ENCODE peak calls at places on chromosomes 1 and 21, in six cellular contexts. One of them, this sample, is unnamed.
A peak's percentile ranks its signal among the peaks of the same experiment; 100 is the strongest.

GRCh38 chr1:180532854-180533253 is 25.9 kb upstream of the OVAAL start:
- DNase-seq in ovary: no peak
- DNase-seq in MCF 10A: no peak
- DNase-seq in fibroblast of lung: no peak
- DNase-seq in coronary artery: no peak
- DNase-seq in GM12865: no peak
- DNase-seq in this sample: no peak

GRCh38 chr1:186236921-186237320 is 138.1 kb downstream of the TPR start:
- DNase-seq in ovary: no peak
- DNase-seq in MCF 10A: peak; percentile 96
- DNase-seq in fibroblast of lung: peak; percentile 96
- DNase-seq in coronary artery: no peak
- DNase-seq in GM12865: no peak
- DNase-seq in this sample: no peak

GRCh38 chr1:47678464-47678980 is 240.7 kb downstream of the FOXD2 start:
- DNase-seq in ovary: no peak
- DNase-seq in MCF 10A: no peak
- DNase-seq in fibroblast of lung: no peak
- DNase-seq in coronary artery: peak; percentile 31
- DNase-seq in GM12865: no peak
- DNase-seq in this sample: no peak

GRCh38 chr21:45818904-45819285 is 162.7 kb upstream of the COL6A1 start:
- DNase-seq in ovary: no peak
- DNase-seq in MCF 10A: peak; percentile 80
- DNase-seq in fibroblast of lung: peak; percentile 86
- DNase-seq in coronary artery: no peak
- DNase-seq in GM12865: peak; percentile 72
- DNase-seq in this sample: peak; percentile 90

GRCh38 chr1:206814716-206815341 is 42.5 kb upstream of the IL10 start:
- DNase-seq in ovary: no peak
- DNase-seq in MCF 10A: peak; percentile 54
- DNase-seq in fibroblast of lung: peak; percentile 72
- DNase-seq in coronary artery: no peak
- DNase-seq in GM12865: peak; percentile 27
- DNase-seq in this sample: no peak

GRCh38 chr1:238340989-238341388 is 450.3 kb upstream of the ZP4 start:
- DNase-seq in ovary: no peak
- DNase-seq in MCF 10A: no peak
- DNase-seq in fibroblast of lung: peak; percentile 70
- DNase-seq in coronary artery: no peak
- DNase-seq in GM12865: no peak
- DNase-seq in this sample: no peak

GRCh38 chr1:152565115-152565514 is 1.5 kb downstream of the LCE3E start:
- DNase-seq in ovary: no peak
- DNase-seq in MCF 10A: no peak
- DNase-seq in fibroblast of lung: no peak
- DNase-seq in coronary artery: no peak
- DNase-seq in GM12865: peak; percentile 16
- DNase-seq in this sample: no peak

GRCh38 chr1:225825606-225826005 is 15.7 kb downstream of the EPHX1 start:
- DNase-seq in ovary: no peak
- DNase-seq in MCF 10A: no peak
- DNase-seq in fibroblast of lung: no peak
- DNase-seq in coronary artery: no peak
- DNase-seq in GM12865: no peak
- DNase-seq in this sample: no peak

GRCh38 chr21:45630876-45631275 is 12.6 kb upstream of the PCBP3 start:
- DNase-seq in ovary: peak; percentile 8
- DNase-seq in MCF 10A: no peak
- DNase-seq in fibroblast of lung: no peak
- DNase-seq in coronary artery: peak; percentile 16
- DNase-seq in GM12865: no peak
- DNase-seq in this sample: no peak

GRCh38 chr1:100523038-100523649 is 14.8 kb upstream of the GPR88 start:
- DNase-seq in ovary: no peak
- DNase-seq in MCF 10A: no peak
- DNase-seq in fibroblast of lung: no peak
- DNase-seq in coronary artery: no peak
- DNase-seq in GM12865: peak; percentile 55
- DNase-seq in this sample: peak; percentile 56

GRCh38 chr1:87336623-87337067 is 8.0 kb downstream of the LMO4 start:
- DNase-seq in ovary: no peak
- DNase-seq in MCF 10A: no peak
- DNase-seq in fibroblast of lung: no peak
- DNase-seq in coronary artery: no peak
- DNase-seq in GM12865: no peak
- DNase-seq in this sample: no peak

GRCh38 chr1:205437570-205437969 is 15.7 kb upstream of the LEMD1 start:
- DNase-seq in ovary: no peak
- DNase-seq in MCF 10A: no peak
- DNase-seq in fibroblast of lung: no peak
- DNase-seq in coronary artery: no peak
- DNase-seq in GM12865: no peak
- DNase-seq in this sample: no peak

GRCh38 chr1:210250665-210250997 is 18.0 kb downstream of the SERTAD4 start:
- DNase-seq in ovary: no peak
- DNase-seq in MCF 10A: no peak
- DNase-seq in fibroblast of lung: peak; percentile 33
- DNase-seq in coronary artery: no peak
- DNase-seq in GM12865: no peak
- DNase-seq in this sample: no peak

GRCh38 chr1:17346046-17346789 is 25.8 kb upstream of the PADI6 start:
- DNase-seq in ovary: no peak
- DNase-seq in MCF 10A: no peak
- DNase-seq in fibroblast of lung: no peak
- DNase-seq in coronary artery: no peak
- DNase-seq in GM12865: no peak
- DNase-seq in this sample: no peak

GRCh38 chr1:154411525-154411924 is 6.4 kb downstream of the IL6R start:
- DNase-seq in ovary: no peak
- DNase-seq in MCF 10A: no peak
- DNase-seq in fibroblast of lung: no peak
- DNase-seq in coronary artery: no peak
- DNase-seq in GM12865: no peak
- DNase-seq in this sample: no peak

GRCh38 chr1:22461678-22462527 is 10.3 kb downstream of the ZBTB40 start:
- DNase-seq in ovary: no peak
- DNase-seq in MCF 10A: no peak
- DNase-seq in fibroblast of lung: no peak
- DNase-seq in coronary artery: no peak
- DNase-seq in GM12865: no peak
- DNase-seq in this sample: no peak
- TF ChIP-seq CTCF in ovary: no peak
- TF ChIP-seq CTCF in MCF 10A: no peak
- TF ChIP-seq CTCF in fibroblast of lung: no peak
- TF ChIP-seq CTCF in coronary artery: no peak
- TF ChIP-seq CTCF in GM12865: no peak
- TF ChIP-seq CTCF in this sample: no peak

GRCh38 chr1:33133478-33134105 is 48.3 kb downstream of the TRIM62 start:
- DNase-seq in ovary: no peak
- DNase-seq in MCF 10A: no peak
- DNase-seq in fibroblast of lung: no peak
- DNase-seq in coronary artery: no peak
- DNase-seq in GM12865: no peak
- DNase-seq in this sample: no peak

GRCh38 chr1:33141781-33142180 is 40.1 kb downstream of the TRIM62 start:
- DNase-seq in ovary: no peak
- DNase-seq in MCF 10A: no peak
- DNase-seq in fibroblast of lung: no peak
- DNase-seq in coronary artery: no peak
- DNase-seq in GM12865: no peak
- DNase-seq in this sample: no peak

GRCh38 chr1:33140153-33141149 is 41.4 kb downstream of the TRIM62 start:
- DNase-seq in ovary: no peak
- DNase-seq in MCF 10A: peak; percentile 25
- DNase-seq in fibroblast of lung: peak; percentile 39
- DNase-seq in coronary artery: no peak
- DNase-seq in GM12865: no peak
- DNase-seq in this sample: no peak

GRCh38 chr1:33141216-33141615 is 40.6 kb downstream of the TRIM62 start:
- DNase-seq in ovary: no peak
- DNase-seq in MCF 10A: no peak
- DNase-seq in fibroblast of lung: no peak
- DNase-seq in coronary artery: no peak
- DNase-seq in GM12865: no peak
- DNase-seq in this sample: no peak

DNA sequence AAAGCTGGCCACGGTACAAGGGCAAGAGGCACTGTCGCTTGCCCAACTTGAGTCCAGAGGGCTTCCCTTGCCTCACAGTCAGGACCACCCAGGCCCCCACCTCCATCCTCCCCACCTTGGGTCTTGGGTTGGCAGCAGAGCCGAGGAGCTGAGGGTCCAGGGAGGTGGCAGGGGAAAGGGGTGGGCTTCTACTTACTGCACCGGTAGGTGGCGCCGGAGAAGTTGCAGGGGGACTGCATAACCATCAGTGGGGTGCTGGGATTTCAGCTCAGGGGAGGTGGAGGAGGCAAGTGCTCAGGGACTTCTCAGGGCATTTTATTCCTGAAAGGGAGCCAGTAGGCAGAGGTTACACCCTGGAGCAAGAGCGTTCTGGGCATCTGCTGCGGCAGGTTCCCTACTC is 44.0 kb downstream of the TRIM62 start:
- DNase-seq in ovary: peak; percentile 53
- DNase-seq in MCF 10A: no peak
- DNase-seq in fibroblast of lung: peak; percentile 29
- DNase-seq in coronary artery: no peak
- DNase-seq in GM12865: peak; percentile 55
- DNase-seq in this sample: no peak
- TF ChIP-seq CTCF in ovary: peak; percentile 15
- TF ChIP-seq CTCF in MCF 10A: peak; percentile 12
- TF ChIP-seq CTCF in fibroblast of lung: peak; percentile 72
- TF ChIP-seq CTCF in coronary artery: peak; percentile 22
- TF ChIP-seq CTCF in GM12865: peak; percentile 64
- TF ChIP-seq CTCF in this sample: peak; percentile 37

GRCh38 chr1:12170263-12170671 is 3.5 kb downstream of the TNFRSF1B start:
- DNase-seq in ovary: no peak
- DNase-seq in MCF 10A: no peak
- DNase-seq in fibroblast of lung: no peak
- DNase-seq in coronary artery: no peak
- DNase-seq in GM12865: no peak
- DNase-seq in this sample: no peak

GRCh38 chr1:12172959-12173358 is 6.2 kb downstream of the TNFRSF1B start:
- DNase-seq in ovary: no peak
- DNase-seq in MCF 10A: no peak
- DNase-seq in fibroblast of lung: no peak
- DNase-seq in coronary artery: no peak
- DNase-seq in GM12865: no peak
- DNase-seq in this sample: no peak

GRCh38 chr1:12169442-12170135 is 2.8 kb downstream of the TNFRSF1B start:
- DNase-seq in ovary: no peak
- DNase-seq in MCF 10A: no peak
- DNase-seq in fibroblast of lung: no peak
- DNase-seq in coronary artery: no peak
- DNase-seq in GM12865: no peak
- DNase-seq in this sample: no peak

GRCh38 chr1:12172042-12172851 is 5.5 kb downstream of the TNFRSF1B start:
- DNase-seq in ovary: no peak
- DNase-seq in MCF 10A: no peak
- DNase-seq in fibroblast of lung: no peak
- DNase-seq in coronary artery: no peak
- DNase-seq in GM12865: no peak
- DNase-seq in this sample: peak; percentile 94

DNA sequence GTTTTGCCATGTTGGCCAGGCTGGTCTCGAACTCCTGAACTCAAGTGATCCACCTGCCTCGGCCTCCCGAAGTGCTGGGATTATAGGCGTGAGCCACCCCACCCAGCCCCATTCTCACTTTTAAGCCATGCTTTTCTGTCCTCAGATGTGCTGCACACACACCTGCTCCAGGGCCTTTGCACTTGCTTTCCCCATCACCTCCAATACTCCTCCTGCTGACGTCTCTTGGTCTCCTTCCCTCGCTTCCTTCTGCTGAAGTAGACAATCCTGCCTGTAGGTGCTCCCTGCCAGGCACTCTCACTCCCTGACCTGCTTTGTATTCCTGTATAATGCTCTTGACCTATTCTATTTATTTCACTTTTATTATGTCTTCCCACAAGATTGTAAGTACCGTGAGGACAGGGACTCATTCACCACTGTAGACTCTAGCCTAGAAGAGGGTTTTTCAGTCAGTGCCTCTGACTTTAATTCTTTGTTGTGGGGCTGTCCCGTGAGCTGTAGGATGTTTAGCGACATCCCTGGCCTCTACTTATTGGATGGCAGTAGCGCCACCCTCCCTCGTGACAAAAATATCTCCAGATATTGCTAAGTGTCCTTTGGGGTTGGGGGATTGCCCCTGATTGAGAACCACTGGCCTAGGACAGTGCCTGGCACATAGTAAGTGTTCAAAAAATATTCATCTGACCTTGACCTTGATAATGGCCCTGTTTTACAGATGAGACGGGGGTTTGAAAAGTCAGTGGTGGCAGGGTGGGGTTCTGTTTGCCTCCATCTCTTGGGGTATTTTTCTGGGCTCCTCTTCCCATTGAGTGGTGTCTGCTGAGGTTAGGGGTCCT is 4.6 kb downstream of the TNFRSF1B start:
- DNase-seq in ovary: no peak
- DNase-seq in MCF 10A: no peak
- DNase-seq in fibroblast of lung: no peak
- DNase-seq in coronary artery: no peak
- DNase-seq in GM12865: peak; percentile 29
- DNase-seq in this sample: no peak
- TF ChIP-seq CTCF in ovary: no peak
- TF ChIP-seq CTCF in MCF 10A: no peak
- TF ChIP-seq CTCF in fibroblast of lung: no peak
- TF ChIP-seq CTCF in coronary artery: no peak
- TF ChIP-seq CTCF in GM12865: no peak
- TF ChIP-seq CTCF in this sample: no peak

GRCh38 chr1:54276617-54277450 is 76.9 kb downstream of the MRPL37 start:
- DNase-seq in ovary: no peak
- DNase-seq in MCF 10A: no peak
- DNase-seq in fibroblast of lung: no peak
- DNase-seq in coronary artery: no peak
- DNase-seq in GM12865: no peak
- DNase-seq in this sample: no peak

GRCh38 chr1:54274881-54275280 is 74.9 kb downstream of the MRPL37 start:
- DNase-seq in ovary: no peak
- DNase-seq in MCF 10A: no peak
- DNase-seq in fibroblast of lung: no peak
- DNase-seq in coronary artery: no peak
- DNase-seq in GM12865: no peak
- DNase-seq in this sample: no peak

GRCh38 chr1:54274448-54274847 is 74.5 kb downstream of the MRPL37 start:
- DNase-seq in ovary: no peak
- DNase-seq in MCF 10A: no peak
- DNase-seq in fibroblast of lung: no peak
- DNase-seq in coronary artery: no peak
- DNase-seq in GM12865: no peak
- DNase-seq in this sample: no peak

GRCh38 chr1:54273837-54274192 is 73.8 kb downstream of the MRPL37 start:
- DNase-seq in ovary: peak; percentile 83
- DNase-seq in MCF 10A: no peak
- DNase-seq in fibroblast of lung: no peak
- DNase-seq in coronary artery: no peak
- DNase-seq in GM12865: no peak
- DNase-seq in this sample: no peak

DNA sequence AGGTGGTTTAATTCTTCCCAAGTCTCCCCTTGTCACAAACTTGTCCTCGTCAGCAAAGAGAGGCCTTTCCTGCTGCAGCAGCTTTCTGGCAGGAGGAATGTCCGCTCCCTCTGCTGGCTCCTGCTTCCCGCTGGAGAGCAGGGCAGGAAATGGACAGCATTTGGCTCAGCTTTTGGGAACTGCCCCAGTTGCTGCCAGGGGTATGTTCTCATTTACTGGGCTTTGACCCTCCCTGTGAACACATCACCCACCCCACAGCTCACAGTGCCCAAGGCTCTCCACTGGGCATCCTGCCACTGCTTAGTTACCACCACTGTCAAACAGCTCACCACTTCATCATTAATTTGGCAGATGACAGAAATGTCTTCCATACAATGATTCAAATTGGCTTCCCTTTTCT is 75.4 kb downstream of the MRPL37 start:
- DNase-seq in ovary: peak; percentile 77
- DNase-seq in MCF 10A: peak; percentile 30
- DNase-seq in fibroblast of lung: peak; percentile 80
- DNase-seq in coronary artery: peak; percentile 95
- DNase-seq in GM12865: no peak
- DNase-seq in this sample: no peak
- TF ChIP-seq CTCF in ovary: peak; percentile 18
- TF ChIP-seq CTCF in MCF 10A: no peak
- TF ChIP-seq CTCF in fibroblast of lung: peak; percentile 54
- TF ChIP-seq CTCF in coronary artery: no peak
- TF ChIP-seq CTCF in GM12865: no peak
- TF ChIP-seq CTCF in this sample: no peak

This sample was measured in CD14-positive monocyte.